ENCODE peak calls at places on chromosomes 2 and 18, in eight cellular contexts. A is sigmoid colon; Z is fibroblast of lung; Y is IMR-90; P is mucosa of descending colon; G is CD8-positive, alpha-beta T cell; E is hepatocyte; Q is upper lobe of right lung. U is an unnamed sample. For H3K4me1, the result is how much of the 10 kb centered on the place peaks cover.

GRCh38 chr2:183037281-183037659 is 987 bp downstream of the NCKAP1 start:
- DNase-seq in A (no peak), Z (peak), Y (peak), P (no peak), G (no peak), E (peak), Q (no peak), U (no peak)

GRCh38 chr2:174337337-174338154 is 2.8 kb downstream of the SP9 start:
- DNase-seq in A (no peak), Z (peak), Y (no peak), P (no peak), G (peak), E (peak), Q (no peak), U (peak)

GRCh38 chr2:17940105-17940630 is 61.7 kb downstream of the KCNS3 start:
- DNase-seq in A (no peak), Z (no peak), Y (no peak), P (no peak), G (no peak), E (no peak), Q (no peak), U (no peak)

GRCh38 chr2:159506764-159507406 is 109.5 kb downstream of the BAZ2B start:
- DNase-seq in A (no peak), Z (peak), Y (peak), P (no peak), G (no peak), E (peak), Q (no peak), U (no peak)

GRCh38 chr2:45938649-45939511 is 287.4 kb downstream of the PRKCE start:
- DNase-seq in A (peak), Z (peak), Y (peak), P (peak), G (no peak), E (peak), Q (peak), U (peak)

GRCh38 chr2:73214120-73215035 is at the start of gene SMYD5:
- DNase-seq in A (peak), Z (peak), Y (peak), P (peak), G (peak), E (peak), Q (peak), U (peak)

GRCh38 chr2:128452536-128453530 is 134.2 kb upstream of the HS6ST1 start:
- DNase-seq in A (no peak), Z (no peak), Y (no peak), P (peak), G (no peak), E (no peak), Q (peak), U (no peak)

GRCh38 chr2:212832211-212833195 is 293.9 kb upstream of the ERBB4 start:
- DNase-seq in A (peak), Z (no peak), Y (no peak), P (peak), G (peak), E (no peak), Q (peak), U (peak)

GRCh38 chr18:22489694-22490093 is 72.0 kb upstream of the CTAGE1 start:
- DNase-seq in A (no peak), Z (peak), Y (peak), P (no peak), G (no peak), E (peak), Q (no peak), U (peak)

GRCh38 chr2:67526283-67526682 is 129.2 kb downstream of the ETAA1 start:
- DNase-seq in A (no peak), Z (peak), Y (peak), P (no peak), G (no peak), E (no peak), Q (no peak), U (no peak)

GRCh38 chr2:216632952-216633615 is at the start of gene IGFBP2:
- DNase-seq in A (no peak), Z (peak), Y (peak), P (no peak), G (peak), E (peak), Q (no peak), U (peak)

GRCh38 chr2:47041065-47041464 is 114.0 kb downstream of the STPG4 start:
- DNase-seq in A (peak), Z (no peak), Y (no peak), P (no peak), G (no peak), E (peak), Q (no peak), U (no peak)

GRCh38 chr2:144495227-144495933 is 24.5 kb downstream of the ZEB2 start:
- DNase-seq in A (no peak), Z (peak), Y (no peak), P (no peak), G (no peak), E (no peak), Q (no peak), U (no peak)

GRCh38 chr2:191039616-191040015 is 25.6 kb upstream of the STAT1 start:
- DNase-seq in A (no peak), Z (no peak), Y (no peak), P (no peak), G (no peak), E (no peak), Q (no peak), U (no peak)

GRCh38 chr2:165718811-165719210 is 75.2 kb downstream of the GALNT3 start:
- DNase-seq in A (no peak), Z (no peak), Y (no peak), P (no peak), G (no peak), E (no peak), Q (no peak), U (no peak)

GRCh38 chr2:29314816-29315571 is 199.8 kb downstream of the CLIP4 start:
- DNase-seq in A (no peak), Z (peak), Y (no peak), P (peak), G (peak), E (peak), Q (no peak), U (peak)

GRCh38 chr2:65081232-65081685 is 25.0 kb downstream of the CEP68 start:
- DNase-seq in A (no peak), Z (no peak), Y (no peak), P (no peak), G (no peak), E (no peak), Q (no peak), U (no peak)

GRCh38 chr2:149098722-149099121 is 60.2 kb downstream of the LYPD6B start:
- DNase-seq in A (no peak), Z (peak), Y (no peak), P (no peak), G (no peak), E (no peak), Q (no peak), U (no peak)

GRCh38 chr2:74499940-74500577 is 656 bp upstream of the LBX2 start:
- DNase-seq in A (no peak), Z (no peak), Y (no peak), P (peak), G (no peak), E (no peak), Q (no peak), U (no peak)

GRCh38 chr2:156901373-156902031 is 356.0 kb upstream of the GALNT5 start:
- DNase-seq in A (no peak), Z (peak), Y (peak), P (no peak), G (no peak), E (peak), Q (no peak), U (no peak)

GRCh38 chr18:62933261-62933887 is 218.0 kb downstream of the PHLPP1 start:
- DNase-seq in A (no peak), Z (no peak), Y (no peak), P (no peak), G (no peak), E (no peak), Q (no peak), U (no peak)

GRCh38 chr2:31558401-31559295 is 22.1 kb downstream of the SRD5A2 start:
- DNase-seq in A (no peak), Z (peak), Y (peak), P (no peak), G (no peak), E (no peak), Q (no peak), U (no peak)

GRCh38 chr2:66251520-66251919 is 183.4 kb upstream of the MEIS1 start:
- DNase-seq in A (no peak), Z (no peak), Y (no peak), P (no peak), G (no peak), E (no peak), Q (no peak), U (no peak)

GRCh38 chr2:28439763-28440162 is 47.1 kb downstream of the FOSL2 start:
- DNase-seq in A (peak), Z (no peak), Y (no peak), P (no peak), G (no peak), E (no peak), Q (no peak), U (no peak)

GRCh38 chr2:177738461-177739234 is 333.9 kb downstream of the PDE11A start:
- DNase-seq in A (no peak), Z (no peak), Y (no peak), P (no peak), G (no peak), E (no peak), Q (no peak), U (no peak)

GRCh38 chr2:40877734-40878288 is 425.9 kb upstream of the SLC8A1 start:
- DNase-seq in A (no peak), Z (no peak), Y (no peak), P (no peak), G (no peak), E (no peak), Q (no peak), U (no peak)

GRCh38 chr2:99775585-99775984 is 285.8 kb upstream of the REV1 start:
- DNase-seq in A (no peak), Z (peak), Y (peak), P (no peak), G (no peak), E (no peak), Q (no peak), U (no peak)

GRCh38 chr2:47002480-47003381 is 87.1 kb upstream of the MCFD2 start:
- DNase-seq in A (no peak), Z (peak), Y (no peak), P (no peak), G (no peak), E (peak), Q (no peak), U (no peak)

GRCh38 chr2:118223487-118224136 is 135.3 kb downstream of the INSIG2 start:
- DNase-seq in A (no peak), Z (peak), Y (no peak), P (no peak), G (peak), E (no peak), Q (no peak), U (no peak)

GRCh38 chr2:227509824-227510619 is 38.1 kb downstream of the AGFG1 start:
- DNase-seq in A (no peak), Z (peak), Y (peak), P (no peak), G (no peak), E (no peak), Q (no peak), U (no peak)

GRCh38 chr2:23376972-23377371 is 8.0 kb upstream of the KLHL29 start:
- DNase-seq in A (no peak), Z (peak), Y (peak), P (no peak), G (no peak), E (no peak), Q (no peak), U (no peak)

GRCh38 chr2:45585267-45585861 is 25.7 kb downstream of the SRBD1 start:
- DNase-seq in A (no peak), Z (peak), Y (peak), P (no peak), G (peak), E (peak), Q (no peak), U (peak)

GRCh38 chr18:56661414-56662101 is 10.4 kb downstream of the WDR7 start:
- DNase-seq in A (no peak), Z (peak), Y (peak), P (no peak), G (no peak), E (no peak), Q (no peak), U (no peak)

GRCh38 chr2:98833172-98833916 is 102.4 kb upstream of the MGAT4A start:
- DNase-seq in A (no peak), Z (no peak), Y (no peak), P (no peak), G (no peak), E (no peak), Q (no peak), U (no peak)

GRCh38 chr2:57444731-57445414 is 601.7 kb upstream of the VRK2 start:
- DNase-seq in A (no peak), Z (peak), Y (no peak), P (no peak), G (no peak), E (no peak), Q (no peak), U (no peak)

DNA sequence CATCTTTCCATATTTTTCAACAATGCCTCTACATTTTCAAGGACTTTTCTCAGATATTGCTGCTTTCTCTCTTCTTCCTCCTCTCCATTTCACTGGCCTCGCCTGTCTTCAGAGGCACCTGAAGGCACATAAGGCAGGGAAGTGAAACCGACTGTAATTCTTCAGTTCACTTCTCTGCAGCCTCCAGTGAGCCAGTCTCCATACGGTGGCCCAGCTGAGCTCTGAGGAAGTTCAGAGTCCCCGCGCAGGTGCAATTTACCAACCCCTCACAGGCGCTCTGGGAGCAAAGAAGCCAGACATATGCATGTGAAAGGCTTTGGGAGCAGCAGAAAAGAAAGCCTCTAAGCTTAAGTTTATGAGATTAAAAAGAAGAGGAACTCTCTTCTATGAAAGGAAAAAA is 12.4 kb downstream of the KLHL14 start:
- DNase-seq in A (no peak), Z (no peak), Y (no peak), P (peak), G (no peak), E (no peak), Q (no peak), U (no peak)
- H3K4me1 ChIP-seq in A (under half), Z (under half), Y (under half), P (under half), G (under half), E (under half), Q (under half), U (under half)

GRCh38 chr18:37742436-37742835 is 176.8 kb upstream of the CELF4 start:
- DNase-seq in A (no peak), Z (no peak), Y (no peak), P (no peak), G (no peak), E (no peak), Q (no peak), U (no peak)

GRCh38 chr18:37741012-37741586 is 175.5 kb upstream of the CELF4 start:
- DNase-seq in A (no peak), Z (no peak), Y (no peak), P (no peak), G (no peak), E (no peak), Q (no peak), U (no peak)
- H3K4me3 ChIP-seq in A (no peak), Z (no peak), Y (no peak), P (no peak), G (no peak), E (no peak), Q (no peak), U (no peak)

DNA sequence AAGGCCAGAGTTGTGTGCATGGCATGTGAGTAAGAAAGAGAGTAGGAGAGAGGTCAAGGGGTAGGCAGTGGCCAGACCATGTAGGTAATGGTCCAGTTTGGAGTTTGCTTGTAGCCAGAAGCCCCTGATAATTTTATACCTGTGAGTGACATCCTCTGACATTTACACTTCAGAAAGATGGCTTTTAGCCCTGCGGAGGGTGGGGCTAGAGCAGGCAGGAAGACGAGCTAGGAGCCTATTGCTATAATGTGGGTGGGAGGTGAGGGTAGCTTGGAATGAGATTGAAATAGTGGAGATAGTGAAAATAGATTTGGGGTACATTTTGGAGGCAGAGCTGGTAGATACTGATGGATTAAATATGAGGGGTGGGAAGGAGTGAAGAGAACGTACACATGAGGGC is 48.8 kb upstream of the MGAT5 start:
- DNase-seq in A (no peak), Z (no peak), Y (no peak), P (no peak), G (no peak), E (no peak), Q (no peak), U (no peak)
- H3K4me1 ChIP-seq in A (under half), Z (under half), Y (under half), P (under half), G (under half), E (under half), Q (under half), U (under half)

GRCh38 chr2:69798466-69798908 is 31.0 kb upstream of the GMCL1 start:
- DNase-seq in A (peak), Z (peak), Y (peak), P (no peak), G (no peak), E (peak), Q (no peak), U (peak)
- H3K4me3 ChIP-seq in A (peak), Z (peak), Y (no peak), P (no peak), G (no peak), E (peak), Q (peak), U (peak)

DNA sequence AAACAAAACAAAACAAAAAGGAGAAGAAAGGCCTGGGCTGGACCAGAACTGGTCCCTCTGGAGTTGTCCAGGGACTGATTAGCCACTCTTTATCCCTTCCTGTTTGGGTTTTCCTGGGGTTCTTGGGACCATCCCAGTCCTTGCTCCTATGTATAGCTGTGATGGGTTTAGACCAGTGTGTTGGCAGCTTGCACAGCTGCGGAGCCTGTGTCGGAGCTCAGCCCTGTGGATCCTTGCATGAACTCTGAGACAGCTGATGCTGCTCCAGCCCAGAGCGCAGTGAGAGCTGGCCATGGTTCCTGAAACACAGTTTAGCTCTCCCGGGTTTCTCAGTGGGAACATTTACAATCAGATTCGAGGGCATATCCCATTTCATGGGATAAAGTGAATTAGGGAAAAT is 16.9 kb downstream of the IMPA2 start:
- DNase-seq in A (peak), Z (no peak), Y (no peak), P (no peak), G (no peak), E (no peak), Q (no peak), U (no peak)
- H3K4me1 ChIP-seq in A (under half), Z (under half), Y (under half), P (under half), G (under half), E (under half), Q (under half), U (under half)

DNA sequence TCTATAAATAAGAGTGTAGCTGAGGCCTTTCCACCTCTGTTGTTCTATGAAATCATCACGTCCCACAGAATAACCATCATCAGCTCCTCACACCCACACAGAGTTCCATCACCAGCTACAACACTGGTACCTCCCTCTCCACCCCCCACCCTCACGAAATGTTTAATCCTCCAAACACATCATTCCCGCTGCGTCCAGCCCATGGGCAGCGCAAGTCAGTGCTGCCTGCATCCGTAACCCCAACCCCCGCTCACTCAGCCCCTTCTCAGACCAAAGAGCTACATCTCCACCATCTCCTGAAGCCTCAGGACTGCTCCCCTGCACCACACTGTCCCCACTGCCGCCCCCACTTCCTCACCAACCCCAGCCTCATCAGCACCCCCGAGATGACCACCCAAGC is 19.4 kb downstream of the DNMT3A start:
- DNase-seq in A (no peak), Z (no peak), Y (no peak), P (no peak), G (no peak), E (no peak), Q (no peak), U (no peak)
- H3K4me3 ChIP-seq in A (no peak), Z (no peak), Y (no peak), P (no peak), G (no peak), E (no peak), Q (no peak), U (no peak)

GRCh38 chr18:76455015-76455676 is 39.9 kb downstream of the ZNF516 start:
- DNase-seq in A (peak), Z (no peak), Y (no peak), P (no peak), G (no peak), E (no peak), Q (no peak), U (no peak)
- H3K4me1 ChIP-seq in A (half or more), Z (under half), Y (half or more), P (under half), G (under half), E (half or more), Q (under half), U (under half)

DNA sequence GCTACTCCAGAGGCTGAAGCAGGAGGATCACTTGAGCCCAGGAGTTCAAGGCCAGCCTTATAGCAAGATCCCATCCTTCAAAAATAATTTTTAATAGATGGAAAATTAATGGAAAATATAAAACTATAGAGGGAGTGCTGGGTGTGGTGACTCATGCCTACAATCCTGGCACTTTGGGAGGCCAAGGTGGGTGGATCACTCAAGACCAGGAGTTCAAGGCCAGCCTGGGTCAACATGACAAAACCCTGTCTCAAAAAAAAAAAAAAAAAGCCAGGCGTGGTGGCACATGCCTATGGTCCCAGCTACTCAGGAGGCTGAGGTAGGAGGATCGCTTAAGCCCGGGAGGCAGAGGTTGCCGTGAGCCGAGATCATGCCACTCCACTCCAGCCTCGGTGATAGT is 48.0 kb downstream of the AP1S3 start:
- DNase-seq in A (no peak), Z (no peak), Y (no peak), P (no peak), G (no peak), E (no peak), Q (no peak), U (no peak)
- H3K4me3 ChIP-seq in A (no peak), Z (no peak), Y (no peak), P (no peak), G (no peak), E (no peak), Q (no peak), U (no peak)

GRCh38 chr2:233386382-233387041 is 32.2 kb downstream of the DGKD start:
- DNase-seq in A (no peak), Z (peak), Y (peak), P (no peak), G (peak), E (no peak), Q (no peak), U (no peak)
- H3K4me1 ChIP-seq in A (under half), Z (under half), Y (under half), P (under half), G (half or more), E (under half), Q (under half), U (under half)